ENCODE peak calls at places on chromosome 19, in five cellular contexts. One of them, this sample, is unnamed.

GRCh38 chr19:39446365-39447084 is 1.1 kb downstream of the SUPT5H start:
- DNase-seq in IMR-90: no peak
- DNase-seq in GM12878: no peak
- DNase-seq in HepG2: no peak
- DNase-seq in K562: no peak
- DNase-seq in this sample: no peak

GRCh38 chr19:13834308-13834790 is 39.1 kb downstream of the ZSWIM4 start:
- DNase-seq in IMR-90: peak; percentile 76
- DNase-seq in GM12878: no peak
- DNase-seq in HepG2: no peak
- DNase-seq in K562: no peak
- DNase-seq in this sample: peak; percentile 87

GRCh38 chr19:4379383-4380253 is 20.7 kb downstream of the SH3GL1 start:
- DNase-seq in IMR-90: peak; percentile 59
- DNase-seq in GM12878: peak; percentile 69
- DNase-seq in HepG2: no peak
- DNase-seq in K562: no peak
- DNase-seq in this sample: peak; percentile 52

GRCh38 chr19:23440791-23441190 is 45.5 kb upstream of the ZNF91 start:
- DNase-seq in IMR-90: no peak
- DNase-seq in GM12878: no peak
- DNase-seq in HepG2: no peak
- DNase-seq in K562: peak; percentile 26
- DNase-seq in this sample: peak; percentile 8

GRCh38 chr19:23822735-23823134 is 64.0 kb upstream of the ZNF681 start:
- DNase-seq in IMR-90: no peak
- DNase-seq in GM12878: no peak
- DNase-seq in HepG2: no peak
- DNase-seq in K562: no peak
- DNase-seq in this sample: no peak

GRCh38 chr19:16836115-16836905 is 7.1 kb downstream of the SIN3B start:
- DNase-seq in IMR-90: peak; percentile 39
- DNase-seq in GM12878: peak; percentile 46
- DNase-seq in HepG2: no peak
- DNase-seq in K562: no peak
- DNase-seq in this sample: no peak

GRCh38 chr19:29321116-29321515 is 108.2 kb upstream of the UQCRFS1 start:
- DNase-seq in IMR-90: no peak
- DNase-seq in GM12878: no peak
- DNase-seq in HepG2: no peak
- DNase-seq in K562: no peak
- DNase-seq in this sample: no peak

GRCh38 chr19:4660181-4660791 is 9.9 kb downstream of the MYDGF start:
- DNase-seq in IMR-90: no peak
- DNase-seq in GM12878: no peak
- DNase-seq in HepG2: peak; percentile 42
- DNase-seq in K562: no peak
- DNase-seq in this sample: peak; percentile 50

GRCh38 chr19:10238172-10238783 is 7.1 kb upstream of the S1PR2 start:
- DNase-seq in IMR-90: peak; percentile 91
- DNase-seq in GM12878: no peak
- DNase-seq in HepG2: peak; percentile 83
- DNase-seq in K562: no peak
- DNase-seq in this sample: peak; percentile 26

GRCh38 chr19:55391191-55391670 is 5.5 kb downstream of the RPL28 start:
- DNase-seq in IMR-90: no peak
- DNase-seq in GM12878: no peak
- DNase-seq in HepG2: no peak
- DNase-seq in K562: no peak
- DNase-seq in this sample: no peak

GRCh38 chr19:5340637-5341447 is at the start of gene PTPRS:
- DNase-seq in IMR-90: peak; percentile 74
- DNase-seq in GM12878: no peak
- DNase-seq in HepG2: peak; percentile 61
- DNase-seq in K562: peak; percentile 99
- DNase-seq in this sample: peak; percentile 75

GRCh38 chr19:17469092-17469370 is 1.3 kb upstream of the SLC27A1 start:
- DNase-seq in IMR-90: peak; percentile 13
- DNase-seq in GM12878: no peak
- DNase-seq in HepG2: no peak
- DNase-seq in K562: no peak
- DNase-seq in this sample: no peak

GRCh38 chr19:36113895-36114762 is 546 bp downstream of the POLR2I start:
- DNase-seq in IMR-90: peak; percentile 30
- DNase-seq in GM12878: no peak
- DNase-seq in HepG2: no peak
- DNase-seq in K562: peak; percentile 53
- DNase-seq in this sample: peak; percentile 63

GRCh38 chr19:55115446-55116065 is 1.9 kb downstream of the PPP1R12C start:
- DNase-seq in IMR-90: peak; percentile 62
- DNase-seq in GM12878: no peak
- DNase-seq in HepG2: no peak
- DNase-seq in K562: peak; percentile 57
- DNase-seq in this sample: no peak

GRCh38 chr19:36136975-36137686 is 2.7 kb upstream of the CAPNS1 start:
- DNase-seq in IMR-90: peak; percentile 23
- DNase-seq in GM12878: no peak
- DNase-seq in HepG2: no peak
- DNase-seq in K562: no peak
- DNase-seq in this sample: peak; percentile 96

GRCh38 chr19:5121286-5122120 is 152.6 kb downstream of the KDM4B start:
- DNase-seq in IMR-90: no peak
- DNase-seq in GM12878: no peak
- DNase-seq in HepG2: no peak
- DNase-seq in K562: no peak
- DNase-seq in this sample: no peak

GRCh38 chr19:17681505-17682125 is 6.5 kb downstream of the UNC13A start:
- DNase-seq in IMR-90: peak; percentile 56
- DNase-seq in GM12878: no peak
- DNase-seq in HepG2: no peak
- DNase-seq in K562: peak; percentile 91
- DNase-seq in this sample: no peak

GRCh38 chr19:38684078-38684861 is 36.8 kb downstream of the ACTN4 start:
- DNase-seq in IMR-90: peak; percentile 91
- DNase-seq in GM12878: no peak
- DNase-seq in HepG2: no peak
- DNase-seq in K562: peak; percentile 69
- DNase-seq in this sample: peak; percentile 100

GRCh38 chr19:45591004-45591637 is 6.5 kb upstream of the OPA3 start:
- DNase-seq in IMR-90: peak; percentile 35
- DNase-seq in GM12878: no peak
- DNase-seq in HepG2: peak; percentile 64
- DNase-seq in K562: peak; percentile 80
- DNase-seq in this sample: peak; percentile 80

GRCh38 chr19:29378543-29379105 is 147.2 kb upstream of the VSTM2B start:
- DNase-seq in IMR-90: no peak
- DNase-seq in GM12878: no peak
- DNase-seq in HepG2: no peak
- DNase-seq in K562: no peak
- DNase-seq in this sample: no peak

GRCh38 chr19:51552996-51553725 is 17.9 kb upstream of the ZNF175 start:
- DNase-seq in IMR-90: peak; percentile 47
- DNase-seq in GM12878: no peak
- DNase-seq in HepG2: peak; percentile 39
- DNase-seq in K562: peak; percentile 89
- DNase-seq in this sample: peak; percentile 23

GRCh38 chr19:9861503-9861902 is 26.4 kb downstream of the PIN1 start:
- DNase-seq in IMR-90: no peak
- DNase-seq in GM12878: no peak
- DNase-seq in HepG2: no peak
- DNase-seq in K562: no peak
- DNase-seq in this sample: no peak

GRCh38 chr19:6239401-6239844 is 40.4 kb downstream of the MLLT1 start:
- DNase-seq in IMR-90: peak; percentile 16
- DNase-seq in GM12878: no peak
- DNase-seq in HepG2: no peak
- DNase-seq in K562: peak; percentile 44
- DNase-seq in this sample: no peak

GRCh38 chr19:17170538-17171297 is 44.4 kb upstream of the USE1 start:
- DNase-seq in IMR-90: no peak
- DNase-seq in GM12878: no peak
- DNase-seq in HepG2: no peak
- DNase-seq in K562: no peak
- DNase-seq in this sample: no peak

GRCh38 chr19:58038688-58039204 is 4.9 kb downstream of the ZSCAN1 start:
- DNase-seq in IMR-90: no peak
- DNase-seq in GM12878: no peak
- DNase-seq in HepG2: peak; percentile 39
- DNase-seq in K562: no peak
- DNase-seq in this sample: no peak

GRCh38 chr19:3515891-3516422 is 9.8 kb downstream of the FZR1 start:
- DNase-seq in IMR-90: peak; percentile 50
- DNase-seq in GM12878: no peak
- DNase-seq in HepG2: no peak
- DNase-seq in K562: no peak
- DNase-seq in this sample: no peak

GRCh38 chr19:38676023-38676877 is 28.8 kb downstream of the ACTN4 start:
- DNase-seq in IMR-90: peak; percentile 78
- DNase-seq in GM12878: no peak
- DNase-seq in HepG2: no peak
- DNase-seq in K562: peak; percentile 71
- DNase-seq in this sample: no peak

GRCh38 chr19:17329061-17329767 is 5.4 kb downstream of the ANO8 start:
- DNase-seq in IMR-90: no peak
- DNase-seq in GM12878: no peak
- DNase-seq in HepG2: no peak
- DNase-seq in K562: no peak
- DNase-seq in this sample: no peak

GRCh38 chr19:57068921-57069697 is 50.7 kb upstream of the USP29 start:
- DNase-seq in IMR-90: no peak
- DNase-seq in GM12878: no peak
- DNase-seq in HepG2: peak; percentile 63
- DNase-seq in K562: peak; percentile 10
- DNase-seq in this sample: no peak

GRCh38 chr19:55554749-55555152 is 9.4 kb upstream of the SBK3 start:
- DNase-seq in IMR-90: no peak
- DNase-seq in GM12878: no peak
- DNase-seq in HepG2: peak; percentile 68
- DNase-seq in K562: no peak
- DNase-seq in this sample: no peak

DNA sequence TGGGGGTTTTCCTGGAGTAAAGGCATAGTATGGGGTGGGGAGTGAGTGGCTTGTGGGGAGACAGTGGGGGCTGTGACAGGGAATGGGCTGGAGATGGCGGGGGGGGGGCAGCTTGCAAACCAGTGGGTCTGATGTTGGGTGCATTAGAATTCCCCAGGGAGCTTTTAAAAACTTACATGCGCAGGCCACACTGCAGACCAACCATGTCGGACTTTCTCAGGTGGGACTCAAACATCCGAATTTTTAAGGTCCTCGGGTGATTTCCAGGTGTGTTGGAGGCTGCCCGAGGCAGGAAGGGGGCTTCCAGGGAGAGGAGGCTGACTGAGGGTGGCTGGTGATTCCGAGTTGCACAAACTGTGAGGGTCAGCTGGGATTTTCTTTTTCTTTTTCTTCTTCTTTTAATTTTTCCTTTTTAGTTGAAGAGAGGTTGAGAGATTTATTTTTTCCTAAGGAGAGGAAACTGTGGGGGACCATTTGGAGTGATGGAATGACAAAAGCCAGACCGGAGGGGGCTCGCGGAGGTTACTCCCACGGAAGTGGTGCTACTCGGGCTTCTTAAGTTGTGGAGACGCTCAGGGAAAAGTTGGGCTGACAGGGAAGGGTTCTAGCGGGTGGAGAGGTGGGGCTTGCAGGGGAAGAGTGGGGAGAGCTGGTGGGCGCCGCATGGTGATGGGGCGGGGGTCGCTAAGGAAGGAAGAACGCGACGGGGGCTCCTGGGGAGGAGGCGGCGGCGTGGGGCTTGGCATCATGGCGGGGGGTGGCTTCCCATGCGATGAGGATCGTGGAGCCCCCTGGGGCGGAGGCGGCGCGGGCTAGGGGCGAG is 1.0 kb upstream of the CACNG8 start:
- DNase-seq in IMR-90: no peak
- DNase-seq in GM12878: no peak
- DNase-seq in HepG2: no peak
- DNase-seq in K562: no peak
- DNase-seq in this sample: peak; percentile 53
- TF ChIP-seq SMC3 in IMR-90: no peak
- TF ChIP-seq SMC3 in GM12878: no peak
- TF ChIP-seq SMC3 in HepG2: no peak
- TF ChIP-seq SMC3 in K562: no peak
- TF ChIP-seq SMC3 in this sample: no peak

DNA sequence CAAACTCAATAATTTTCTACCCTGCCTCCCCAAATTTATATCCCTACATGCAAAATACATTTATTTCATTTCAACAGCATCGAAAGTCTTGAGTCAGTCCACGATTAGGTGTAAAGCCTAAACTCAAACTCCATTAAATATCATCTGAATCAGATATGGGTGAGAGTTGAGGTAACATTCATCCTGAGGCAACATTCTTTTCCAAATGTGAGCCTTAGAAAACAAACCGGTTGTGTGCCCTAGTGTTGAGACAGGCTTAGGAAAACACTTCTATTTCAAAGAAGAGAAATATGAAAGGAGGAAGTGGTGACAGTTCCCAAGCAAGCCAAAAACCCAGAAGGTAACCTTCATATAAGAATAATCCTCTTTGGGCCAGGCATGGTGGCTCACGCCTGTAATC is 12.1 kb upstream of the ZNF441 start:
- DNase-seq in IMR-90: no peak
- DNase-seq in GM12878: no peak
- DNase-seq in HepG2: no peak
- DNase-seq in K562: no peak
- DNase-seq in this sample: no peak
- TF ChIP-seq CEBPB in IMR-90: no peak
- TF ChIP-seq CEBPB in GM12878: no peak
- TF ChIP-seq CEBPB in HepG2: no peak
- TF ChIP-seq CEBPB in K562: no peak
- TF ChIP-seq CEBPB in this sample: no peak

GRCh38 chr19:43652546-43652874 is 12.9 kb upstream of the CADM4 start:
- DNase-seq in IMR-90: no peak
- DNase-seq in GM12878: no peak
- DNase-seq in HepG2: no peak
- DNase-seq in K562: no peak
- DNase-seq in this sample: no peak

GRCh38 chr19:43660301-43660700 is 9.7 kb downstream of the PLAUR start:
- DNase-seq in IMR-90: no peak
- DNase-seq in GM12878: no peak
- DNase-seq in HepG2: no peak
- DNase-seq in K562: no peak
- DNase-seq in this sample: no peak

GRCh38 chr19:43658001-43658400 is 12.0 kb downstream of the PLAUR start:
- DNase-seq in IMR-90: no peak
- DNase-seq in GM12878: no peak
- DNase-seq in HepG2: no peak
- DNase-seq in K562: no peak
- DNase-seq in this sample: no peak

GRCh38 chr19:43651758-43652545 is 12.3 kb upstream of the CADM4 start:
- DNase-seq in IMR-90: peak; percentile 65
- DNase-seq in GM12878: no peak
- DNase-seq in HepG2: peak; percentile 75
- DNase-seq in K562: peak; percentile 66
- DNase-seq in this sample: peak; percentile 80

GRCh38 chr19:43656436-43656835 is 13.5 kb downstream of the PLAUR start:
- DNase-seq in IMR-90: no peak
- DNase-seq in GM12878: no peak
- DNase-seq in HepG2: no peak
- DNase-seq in K562: no peak
- DNase-seq in this sample: no peak
- TF ChIP-seq SMC3 in IMR-90: no peak
- TF ChIP-seq SMC3 in GM12878: no peak
- TF ChIP-seq SMC3 in HepG2: no peak
- TF ChIP-seq SMC3 in K562: no peak
- TF ChIP-seq SMC3 in this sample: no peak

GRCh38 chr19:7373862-7374261 is 25.1 kb downstream of the ARHGEF18 start:
- DNase-seq in IMR-90: no peak
- DNase-seq in GM12878: no peak
- DNase-seq in HepG2: peak; percentile 35
- DNase-seq in K562: no peak
- DNase-seq in this sample: no peak
- TF ChIP-seq CEBPB in IMR-90: no peak
- TF ChIP-seq CEBPB in GM12878: no peak
- TF ChIP-seq CEBPB in HepG2: no peak
- TF ChIP-seq CEBPB in K562: no peak
- TF ChIP-seq CEBPB in this sample: no peak

This sample was measured in A549.